ENCODE peak calls at places on chromosome 1, in nine cellular contexts. G, S, R, F, U, I, E, H and X are unnamed samples.

GRCh38 chr1:64471218-64471719 is 1.3 kb downstream of the CACHD1 start:
- DNase-seq in G (no peak), S (no peak), R (no peak), F (no peak), U (peak; percentile 15), I (peak; percentile 5), E (peak; percentile 54), H (peak; percentile 26), X (no peak)

GRCh38 chr1:53511933-53512806 is 53.0 kb downstream of the DMRTB1 start:
- DNase-seq in G (no peak), S (no peak), R (no peak), F (no peak), U (peak; percentile 62), I (peak; percentile 26), E (no peak), H (peak; percentile 91), X (no peak)

GRCh38 chr1:201916649-201917249 is 28.1 kb downstream of the SHISA4 start:
- DNase-seq in G (peak; percentile 67), S (no peak), R (no peak), F (no peak), U (peak; percentile 95), I (peak; percentile 99), E (peak; percentile 76), H (peak; percentile 85), X (no peak)

GRCh38 chr1:157691285-157691920 is 9.2 kb downstream of the FCRL3 start:
- DNase-seq in G (peak; percentile 33), S (peak; percentile 46), R (no peak), F (no peak), U (peak; percentile 39), I (peak; percentile 18), E (no peak), H (peak; percentile 9), X (peak; percentile 50)

GRCh38 chr1:159218846-159219636 is 14.4 kb downstream of the ACKR1 start:
- DNase-seq in G (no peak), S (no peak), R (no peak), F (no peak), U (no peak), I (no peak), E (no peak), H (no peak), X (no peak)

GRCh38 chr1:13996334-13996733 is 296.3 kb downstream of the PRDM2 start:
- DNase-seq in G (no peak), S (no peak), R (no peak), F (no peak), U (no peak), I (peak; percentile 9), E (no peak), H (no peak), X (no peak)

GRCh38 chr1:6785721-6786505 is 659 bp downstream of the CAMTA1 start:
- DNase-seq in G (peak; percentile 85), S (peak; percentile 24), R (peak; percentile 43), F (no peak), U (no peak), I (no peak), E (peak; percentile 44), H (peak; percentile 5), X (peak; percentile 48)

GRCh38 chr1:204077979-204078696 is 5.2 kb downstream of the SOX13 start:
- DNase-seq in G (no peak), S (peak; percentile 91), R (no peak), F (no peak), U (no peak), I (no peak), E (no peak), H (no peak), X (no peak)

GRCh38 chr1:111516008-111516535 is 12.6 kb upstream of the ADORA3 start:
- DNase-seq in G (peak; percentile 60), S (no peak), R (peak; percentile 71), F (no peak), U (peak; percentile 70), I (peak; percentile 73), E (peak; percentile 72), H (peak; percentile 51), X (no peak)